ENCODE peak calls at places on chromosomes 12 and 14, in nine cellular contexts. D is activated CD4-positive, alpha-beta T cell treated with anti-CD3 and anti-CD28 coated beads, Interleukin-2, amount 50 U/mL, for 48 hours; T is activated gamma-delta T cell treated with anti-CD3 and anti-CD28 coated beads, Interleukin-2, amount 50 U/mL, for 16 hours; J is choroid plexus epithelial cell; U is SK-N-SH; O is activated T-helper 9 cell treated with anti-CD3 and anti-CD28 coated beads, Interleukin-2, amount 50 U/mL, for 16 hours; I is NCI-H1092; X is hepatic stellate cell; N is SW 1271. H is an unnamed sample.

GRCh38 chr14:37595809-37596595 is 573 bp downstream of the TTC6 start:
- DNase-seq in D (peak), T (no peak), J (no peak), U (no peak), O (peak), I (peak), X (no peak), N (no peak), H (peak)

GRCh38 chr12:76083761-76084276 is 666 bp downstream of the NAP1L1 start:
- DNase-seq in D (peak), T (peak), J (peak), U (peak), O (peak), I (peak), X (peak), N (peak), H (peak)

GRCh38 chr14:90678420-90678819 is 137.8 kb downstream of the TTC7B start:
- DNase-seq in D (no peak), T (no peak), J (peak), U (no peak), O (no peak), I (no peak), X (no peak), N (no peak), H (no peak)

GRCh38 chr14:77041837-77042557 is 13.5 kb upstream of the IRF2BPL start:
- DNase-seq in D (no peak), T (no peak), J (peak), U (no peak), O (no peak), I (peak), X (peak), N (no peak), H (no peak)

GRCh38 chr12:113961921-113962710 is 4.0 kb downstream of the RBM19 start:
- DNase-seq in D (peak), T (peak), J (peak), U (no peak), O (no peak), I (no peak), X (no peak), N (peak), H (no peak)

GRCh38 chr14:36316131-36316530 is 4.3 kb downstream of the MBIP start:
- DNase-seq in D (no peak), T (no peak), J (no peak), U (no peak), O (no peak), I (peak), X (no peak), N (no peak), H (no peak)

GRCh38 chr14:103061482-103061976 is 4.2 kb upstream of the CDC42BPB start:
- DNase-seq in D (no peak), T (no peak), J (no peak), U (no peak), O (no peak), I (no peak), X (no peak), N (no peak), H (no peak)

GRCh38 chr12:125068391-125068790 is 3.2 kb downstream of the AACS start:
- DNase-seq in D (no peak), T (no peak), J (no peak), U (no peak), O (no peak), I (no peak), X (no peak), N (no peak), H (no peak)

GRCh38 chr14:62347658-62348057 is 585.4 kb downstream of the SNAPC1 start:
- DNase-seq in D (no peak), T (no peak), J (no peak), U (no peak), O (no peak), I (no peak), X (no peak), N (no peak), H (no peak)

GRCh38 chr14:35366048-35366428 is 38.5 kb downstream of the NFKBIA start:
- DNase-seq in D (peak), T (no peak), J (no peak), U (no peak), O (peak), I (no peak), X (peak), N (no peak), H (no peak)

GRCh38 chr14:94941311-94941710 is 171.4 kb upstream of the GSC start:
- DNase-seq in D (no peak), T (no peak), J (no peak), U (no peak), O (no peak), I (no peak), X (no peak), N (no peak), H (no peak)

GRCh38 chr12:51687142-51687935 is 96.3 kb downstream of the SCN8A start:
- DNase-seq in D (no peak), T (no peak), J (peak), U (no peak), O (no peak), I (no peak), X (no peak), N (no peak), H (no peak)

GRCh38 chr14:92615451-92615850 is 101.9 kb downstream of the RIN3 start:
- DNase-seq in D (peak), T (peak), J (no peak), U (no peak), O (peak), I (no peak), X (no peak), N (no peak), H (peak)

GRCh38 chr12:50715174-50715573 is 48.7 kb upstream of the ATF1 start:
- DNase-seq in D (no peak), T (no peak), J (peak), U (no peak), O (no peak), I (no peak), X (no peak), N (no peak), H (no peak)

GRCh38 chr12:123071401-123072304 is 79.2 kb downstream of the PITPNM2 start:
- DNase-seq in D (no peak), T (no peak), J (peak), U (no peak), O (no peak), I (no peak), X (no peak), N (no peak), H (no peak)

GRCh38 chr12:80445083-80445482 is 1.0 kb downstream of the PTPRQ start:
- DNase-seq in D (no peak), T (no peak), J (peak), U (no peak), O (no peak), I (no peak), X (no peak), N (no peak), H (no peak)

GRCh38 chr14:60771117-60771516 is 36.6 kb downstream of the MNAT1 start:
- DNase-seq in D (no peak), T (no peak), J (no peak), U (no peak), O (no peak), I (no peak), X (no peak), N (no peak), H (no peak)

GRCh38 chr14:32565256-32565655 is 236.2 kb downstream of the AKAP6 start:
- DNase-seq in D (no peak), T (no peak), J (no peak), U (peak), O (no peak), I (no peak), X (no peak), N (no peak), H (no peak)

GRCh38 chr12:39620664-39621658 is 1.4 kb upstream of the ABCD2 start:
- DNase-seq in D (peak), T (no peak), J (no peak), U (no peak), O (peak), I (no peak), X (no peak), N (no peak), H (peak)

GRCh38 chr12:25200703-25201102 is 5.7 kb downstream of the ETFRF1 start:
- DNase-seq in D (no peak), T (no peak), J (peak), U (no peak), O (no peak), I (no peak), X (peak), N (no peak), H (no peak)

GRCh38 chr12:92556622-92557421 is 146.0 kb upstream of the PLEKHG7 start:
- DNase-seq in D (no peak), T (no peak), J (no peak), U (no peak), O (no peak), I (no peak), X (no peak), N (no peak), H (no peak)

GRCh38 chr12:106245767-106246166 is 2.1 kb downstream of the CKAP4 start:
- DNase-seq in D (no peak), T (no peak), J (peak), U (no peak), O (no peak), I (no peak), X (peak), N (peak), H (peak)

GRCh38 chr12:128951448-128951847 is 98.2 kb downstream of the GLT1D1 start:
- DNase-seq in D (no peak), T (no peak), J (no peak), U (no peak), O (no peak), I (no peak), X (no peak), N (no peak), H (no peak)

GRCh38 chr12:96989916-96990315 is 82.9 kb downstream of the NEDD1 start:
- DNase-seq in D (no peak), T (no peak), J (peak), U (no peak), O (no peak), I (peak), X (no peak), N (peak), H (peak)

GRCh38 chr14:104316723-104317499 is 178.5 kb downstream of the KIF26A start:
- DNase-seq in D (no peak), T (no peak), J (no peak), U (no peak), O (no peak), I (no peak), X (no peak), N (no peak), H (no peak)

GRCh38 chr12:7989827-7990491 is 42.6 kb upstream of the FOXJ2 start:
- DNase-seq in D (peak), T (peak), J (no peak), U (no peak), O (peak), I (no peak), X (no peak), N (no peak), H (peak)

GRCh38 chr12:15662303-15662980 is 126.7 kb downstream of the EPS8 start:
- DNase-seq in D (no peak), T (no peak), J (peak), U (no peak), O (no peak), I (no peak), X (peak), N (peak), H (no peak)

GRCh38 chr14:63867926-63868921 is 15.4 kb downstream of the SYNE2 start:
- DNase-seq in D (no peak), T (no peak), J (peak), U (no peak), O (no peak), I (no peak), X (no peak), N (no peak), H (no peak)

GRCh38 chr12:114841557-114842251 is 157.7 kb upstream of the TBX3 start:
- DNase-seq in D (no peak), T (no peak), J (no peak), U (no peak), O (no peak), I (no peak), X (no peak), N (no peak), H (peak)

GRCh38 chr12:62600038-62600437 is 133.4 kb downstream of the MON2 start:
- DNase-seq in D (no peak), T (no peak), J (peak), U (no peak), O (no peak), I (no peak), X (no peak), N (peak), H (no peak)

GRCh38 chr14:58738189-58738836 is 100.6 kb downstream of the DACT1 start:
- DNase-seq in D (no peak), T (no peak), J (peak), U (no peak), O (no peak), I (no peak), X (peak), N (peak), H (no peak)

H was measured in mesendoderm.